ENCODE peak calls at places on chromosome 19, in seven cellular contexts. B is HCT116; N is PC-9; S is GM12865; U is effector memory CD4-positive, alpha-beta T cell; W is AG04450; O is transverse colon. T is an unnamed sample.

GRCh38 chr19:56350416-56351045 is 35.9 kb upstream of the ZSCAN5A start:
- DNase-seq in S (peak), W (peak), U (no peak), N (peak), B (peak), O (peak), T (no peak)

GRCh38 chr19:10079031-10079453 is 7.1 kb upstream of the SHFL start:
- DNase-seq in U (no peak), B (no peak), W (no peak), N (no peak), S (no peak), O (peak), T (no peak)

GRCh38 chr19:40433391-40434216 is 7.8 kb upstream of the SERTAD1 start:
- DNase-seq in S (peak), U (peak), B (no peak), W (peak), N (peak), O (peak), T (peak)

GRCh38 chr19:39106201-39106600 is 19.4 kb upstream of the PAK4 start:
- DNase-seq in B (no peak), W (no peak), U (no peak), N (no peak), O (no peak), S (no peak), T (no peak)

GRCh38 chr19:2775556-2776430 is 7.3 kb downstream of the SGTA start:
- DNase-seq in S (no peak), O (peak), U (peak), N (no peak), W (no peak), B (no peak), T (no peak)

GRCh38 chr19:41904118-41904870 is 21.3 kb downstream of the ARHGEF1 start:
- DNase-seq in O (peak), U (no peak), B (no peak), W (no peak), N (peak), S (no peak), T (no peak)

GRCh38 chr19:40623403-40624239 is 22.5 kb downstream of the LTBP4 start:
- DNase-seq in O (peak), W (no peak), U (no peak), S (no peak), N (no peak), B (peak), T (no peak)

GRCh38 chr19:16661480-16662034 is 618 bp downstream of the TMEM38A start:
- DNase-seq in W (no peak), N (no peak), U (no peak), O (peak), S (peak), B (no peak), T (no peak)

GRCh38 chr19:34408421-34408820 is 4.2 kb downstream of the PDCD2L start:
- DNase-seq in S (no peak), B (no peak), N (no peak), W (no peak), O (no peak), U (no peak), T (no peak)

GRCh38 chr19:43618921-43619261 is 538 bp downstream of the ZNF428 start:
- DNase-seq in O (no peak), B (no peak), U (no peak), W (no peak), S (peak), N (no peak), T (no peak)

GRCh38 chr19:29503140-29503758 is 22.5 kb upstream of the VSTM2B start:
- DNase-seq in U (no peak), O (no peak), S (no peak), N (no peak), W (no peak), B (no peak), T (no peak)

GRCh38 chr19:41111750-41112295 is 2.4 kb upstream of the CYP2F1 start:
- DNase-seq in O (no peak), S (no peak), U (no peak), B (no peak), N (no peak), W (no peak), T (no peak)

GRCh38 chr19:38735257-38735686 is 9.0 kb downstream of the CAPN12 start:
- DNase-seq in B (no peak), O (peak), S (peak), W (no peak), U (peak), N (peak), T (no peak)

GRCh38 chr19:51803965-51804364 is 9.0 kb downstream of the FPR3 start:
- DNase-seq in S (no peak), W (no peak), B (no peak), U (no peak), N (no peak), O (no peak), T (no peak)

GRCh38 chr19:10001899-10002298 is 8.4 kb downstream of the COL5A3 start:
- DNase-seq in N (no peak), B (no peak), U (no peak), S (no peak), O (peak), W (no peak), T (no peak)

GRCh38 chr19:6220385-6221191 is 59.2 kb downstream of the MLLT1 start:
- DNase-seq in N (no peak), W (no peak), O (peak), B (no peak), S (no peak), U (no peak), T (no peak)

DNA sequence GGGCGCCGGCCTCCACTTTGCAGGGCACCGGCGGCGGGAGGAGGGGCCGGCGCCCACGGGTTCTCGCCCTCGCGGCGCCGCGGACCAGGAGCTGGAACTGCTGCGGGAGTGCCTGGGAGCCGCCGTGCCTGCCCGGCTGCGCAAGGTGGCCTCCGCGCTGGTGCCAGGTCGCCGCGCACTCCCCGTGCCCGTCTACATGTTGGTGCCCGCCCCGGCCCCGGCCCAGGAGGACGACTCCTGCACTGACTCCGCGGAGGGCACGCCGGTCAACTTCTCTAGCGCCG is 11.8 kb downstream of the C19orf25 start:
- DNase-seq in U (no peak), S (no peak), W (no peak), N (no peak), B (no peak), O (no peak), T (no peak)
- H3K4me3 ChIP-seq in U (no peak), S (no peak), W (no peak), N (no peak), B (no peak), O (peak), T (no peak)

GRCh38 chr19:49017041-49017665 is at the start of gene LHB:
- DNase-seq in B (no peak), U (no peak), S (no peak), O (no peak), N (peak), W (no peak), T (no peak)
- H3K4me3 ChIP-seq in B (peak), U (peak), S (peak), O (peak), N (peak), W (peak), T (peak)

DNA sequence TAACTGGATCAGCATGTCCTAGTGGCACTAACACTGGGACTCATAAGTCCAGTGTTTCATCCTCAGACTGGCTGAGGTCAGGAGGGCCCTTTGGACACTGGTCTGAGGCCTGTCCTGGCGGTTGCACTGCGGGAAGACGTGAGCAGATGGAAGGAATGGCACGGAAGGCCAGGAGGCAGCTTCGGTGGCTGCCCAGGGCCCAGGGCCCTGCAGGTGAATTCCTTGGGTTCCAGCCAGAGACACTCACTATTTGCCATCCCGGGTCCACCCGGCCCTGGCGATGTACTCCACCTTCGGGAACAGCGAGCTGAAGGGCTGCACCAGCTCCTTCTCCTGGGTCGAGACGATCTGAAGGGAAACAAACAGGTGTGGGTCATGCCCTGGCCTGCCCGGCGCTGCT is 26.3 kb downstream of the DPP9 start:
- DNase-seq in N (peak), B (no peak), U (no peak), O (no peak), S (no peak), W (no peak), T (no peak)
- H3K4me3 ChIP-seq in N (no peak), B (no peak), U (no peak), O (no peak), S (no peak), W (no peak), T (no peak)

GRCh38 chr19:1068111-1069001 is 1.4 kb downstream of the ARHGAP45 start:
- DNase-seq in N (no peak), S (peak), B (no peak), U (no peak), W (no peak), O (peak), T (no peak)
- H3K4me3 ChIP-seq in N (peak), S (peak), B (peak), U (peak), W (no peak), O (peak), T (no peak)

DNA sequence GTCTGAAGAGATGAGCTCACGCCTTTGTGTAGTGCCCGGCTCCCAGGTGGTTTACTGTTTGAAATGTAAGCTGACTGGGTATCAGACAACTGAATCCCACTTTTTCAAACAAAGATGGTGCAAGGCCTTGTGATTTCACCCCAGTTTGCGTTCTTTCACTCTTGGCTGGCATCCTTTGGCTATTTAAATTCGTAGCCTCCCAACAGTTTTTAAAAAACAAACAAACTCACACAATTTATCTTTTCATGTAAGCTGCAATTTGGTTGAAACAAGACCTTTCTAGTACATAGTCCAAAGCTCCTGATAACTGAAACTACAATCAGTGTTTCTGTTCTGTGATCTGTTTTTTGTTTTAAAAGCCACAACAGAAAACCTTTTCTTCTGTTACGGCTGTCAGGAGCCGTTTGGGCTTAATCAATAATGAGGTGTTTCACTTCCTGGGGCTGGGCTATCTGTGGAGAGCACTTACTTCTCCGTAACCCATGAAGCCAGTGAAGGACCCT is 65.1 kb upstream of the NPAS1 start:
- DNase-seq in W (no peak), U (no peak), O (no peak), S (peak), B (no peak), N (no peak), T (no peak)
- H3K4me3 ChIP-seq in W (no peak), U (peak), O (peak), S (peak), B (no peak), N (no peak), T (no peak)